ENCODE peak calls at places on chromosomes 1 and 21, in nine cellular contexts. K is fibroblast of lung, B is hepatocyte, Z is GM23338, J is uterus, Q is heart left ventricle, E is tibial nerve, C is esophagus squamous epithelium, G is Caco-2. S is an unnamed sample.

GRCh38 chr21:43591468-43592050 is 67.7 kb downstream of the HSF2BP start:
- DNase-seq in K (peak; percentile 50), B (no peak), Z (no peak), J (no peak), Q (no peak), E (no peak), C (no peak), G (no peak), S (no peak)

GRCh38 chr1:159790237-159790917 is 9.6 kb downstream of the DUSP23 start:
- DNase-seq in K (peak; percentile 27), B (peak; percentile 47), Z (peak; percentile 81), J (no peak), Q (no peak), E (no peak), C (no peak), G (peak; percentile 58), S (peak; percentile 26)

GRCh38 chr1:41768538-41768937 is 150.2 kb downstream of the HIVEP3 start:
- DNase-seq in K (no peak), B (no peak), Z (no peak), J (no peak), Q (no peak), E (no peak), C (no peak), G (no peak), S (no peak)

GRCh38 chr1:246680696-246681127 is 43.5 kb upstream of the SCCPDH start:
- DNase-seq in K (no peak), B (no peak), Z (no peak), J (no peak), Q (no peak), E (no peak), C (no peak), G (no peak), S (peak; percentile 89)

GRCh38 chr1:179234863-179235262 is 5.4 kb upstream of the ABL2 start:
- DNase-seq in K (no peak), B (no peak), Z (no peak), J (no peak), Q (no peak), E (no peak), C (no peak), G (no peak), S (no peak)

GRCh38 chr1:60697204-60697994 is 385.0 kb upstream of the NFIA start:
- DNase-seq in K (peak; percentile 3), B (no peak), Z (no peak), J (no peak), Q (no peak), E (no peak), C (no peak), G (no peak), S (peak; percentile 12)

GRCh38 chr1:32521165-32521564 is 18.1 kb upstream of the ZBTB8A start:
- DNase-seq in K (no peak), B (no peak), Z (peak; percentile 38), J (no peak), Q (no peak), E (no peak), C (no peak), G (no peak), S (peak; percentile 17)

GRCh38 chr21:45641480-45642035 is 2.0 kb upstream of the PCBP3 start:
- DNase-seq in K (no peak), B (no peak), Z (peak; percentile 29), J (no peak), Q (no peak), E (no peak), C (no peak), G (no peak), S (no peak)

GRCh38 chr1:29736582-29737188 is 500.4 kb downstream of the PTPRU start:
- DNase-seq in K (peak; percentile 65), B (peak; percentile 85), Z (peak; percentile 89), J (no peak), Q (no peak), E (peak; percentile 48), C (no peak), G (peak; percentile 36), S (peak; percentile 79)

GRCh38 chr1:15618685-15619525 is 1.6 kb downstream of the DDI2 start:
- DNase-seq in K (peak; percentile 94), B (peak; percentile 64), Z (no peak), J (no peak), Q (no peak), E (peak; percentile 34), C (no peak), G (peak; percentile 68), S (no peak)

GRCh38 chr1:15617874-15618684 is 821 bp downstream of the DDI2 start:
- DNase-seq in K (no peak), B (peak; percentile 56), Z (peak; percentile 57), J (no peak), Q (peak; percentile 48), E (peak; percentile 10), C (no peak), G (peak; percentile 39), S (peak; percentile 58)

GRCh38 chr1:15620890-15621682 is 3.8 kb downstream of the DDI2 start:
- DNase-seq in K (no peak), B (no peak), Z (no peak), J (no peak), Q (no peak), E (no peak), C (no peak), G (no peak), S (no peak)

GRCh38 chr1:15621975-15622374 is 4.7 kb downstream of the DDI2 start:
- DNase-seq in K (peak; percentile 63), B (no peak), Z (no peak), J (no peak), Q (no peak), E (no peak), C (no peak), G (no peak), S (no peak)

GRCh38 chr1:15620155-15620545 is 2.9 kb downstream of the DDI2 start:
- DNase-seq in K (no peak), B (no peak), Z (no peak), J (no peak), Q (no peak), E (no peak), C (no peak), G (no peak), S (no peak)
- H3K4me3 ChIP-seq in K (peak overlapping the region; percentile 6), B (no peak overlapping the region), Z (no peak overlapping the region), J (no peak overlapping the region), Q (no peak overlapping the region), E (no peak overlapping the region), C (peak overlapping the region; percentile 95), G (no peak overlapping the region), S (no peak overlapping the region)

GRCh38 chr1:118992868-118993711 is 4.9 kb upstream of the TBX15 start:
- DNase-seq in K (no peak), B (no peak), Z (peak; percentile 66), J (no peak), Q (no peak), E (no peak), C (no peak), G (no peak), S (no peak)
- H3K27me3 ChIP-seq in K (peaks cover 71% of the 10 kb centered on the region), B (peaks cover 90% of the 10 kb centered on the region), Z (peaks cover 100% of the 10 kb centered on the region), J (peaks cover 79% of the 10 kb centered on the region), Q (peaks cover 94% of the 10 kb centered on the region), E (no peaks in the 10 kb centered on the region), C (peaks cover 64% of the 10 kb centered on the region), G (no peaks in the 10 kb centered on the region), S (no peaks in the 10 kb centered on the region)

GRCh38 chr1:175198332-175198731 is 5.8 kb upstream of the KIAA0040 start:
- DNase-seq in K (no peak), B (no peak), Z (no peak), J (no peak), Q (no peak), E (no peak), C (no peak), G (no peak), S (no peak)
- H3K4me1 ChIP-seq in K (peaks cover 4% of the 10 kb centered on the region), B (peaks cover 19% of the 10 kb centered on the region), Z (peaks cover 3% of the 10 kb centered on the region), J (no peaks in the 10 kb centered on the region), Q (peaks cover 33% of the 10 kb centered on the region), E (peaks cover 3% of the 10 kb centered on the region), C (peaks cover 70% of the 10 kb centered on the region), G (no peaks in the 10 kb centered on the region), S (peaks cover 16% of the 10 kb centered on the region)

GRCh38 chr1:57922130-57922529 is 498.3 kb upstream of the DAB1 start:
- DNase-seq in K (no peak), B (no peak), Z (no peak), J (no peak), Q (no peak), E (no peak), C (no peak), G (no peak), S (no peak)

GRCh38 chr1:57927003-57927402 is 503.1 kb upstream of the DAB1 start:
- DNase-seq in K (no peak), B (no peak), Z (no peak), J (no peak), Q (no peak), E (no peak), C (no peak), G (no peak), S (no peak)

DNA sequence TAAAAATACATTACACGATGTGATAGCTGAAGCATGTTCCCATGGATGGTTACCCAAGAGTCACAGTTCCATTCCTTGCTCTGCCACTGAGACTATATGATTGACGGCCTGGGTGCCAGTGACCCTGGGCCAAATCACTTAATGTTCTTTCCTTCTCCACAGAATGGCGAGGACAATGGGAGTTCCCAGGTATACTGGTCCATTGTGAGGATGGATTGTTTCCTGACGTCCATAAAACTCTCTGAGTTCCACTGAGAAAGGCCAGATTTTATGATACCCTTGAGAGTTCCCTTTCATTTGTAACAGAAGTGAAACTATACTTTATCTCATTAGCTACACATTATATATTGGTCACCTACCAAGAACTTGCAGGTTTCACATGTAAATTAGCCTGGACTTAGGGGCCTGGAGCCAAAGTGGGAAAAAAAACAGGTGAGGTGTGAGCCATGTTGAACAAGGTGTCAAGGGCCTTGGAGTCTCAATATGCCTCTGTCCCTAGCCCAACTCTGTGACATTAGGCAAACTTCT is 502.2 kb upstream of the DAB1 start:
- DNase-seq in K (no peak), B (no peak), Z (no peak), J (no peak), Q (no peak), E (no peak), C (no peak), G (no peak), S (no peak)
- H3K4me3 ChIP-seq in K (no peak overlapping the region), B (no peak overlapping the region), Z (no peak overlapping the region), J (no peak overlapping the region), Q (no peak overlapping the region), E (no peak overlapping the region), C (no peak overlapping the region), G (no peak overlapping the region), S (no peak overlapping the region)

DNA sequence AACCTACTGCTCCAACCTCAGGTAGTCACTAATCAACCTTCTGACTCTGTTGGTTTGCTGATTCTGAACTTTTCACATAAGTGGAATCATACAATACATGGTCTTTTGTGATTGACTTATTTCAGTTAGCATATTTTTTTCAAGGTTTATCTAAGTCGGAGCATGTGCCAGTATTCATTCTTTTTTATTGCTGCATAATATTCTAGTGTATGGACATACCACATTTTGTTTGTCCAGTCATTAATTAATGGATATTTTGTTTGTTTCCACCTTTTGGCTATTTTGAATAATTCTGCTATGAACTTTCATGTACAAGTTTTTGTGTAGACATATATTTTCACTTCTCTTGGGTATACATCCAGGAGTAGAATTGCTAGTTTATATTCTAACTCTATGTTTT is 53.0 kb upstream of the LRRN2 start:
- DNase-seq in K (no peak), B (no peak), Z (no peak), J (no peak), Q (no peak), E (no peak), C (no peak), G (no peak), S (no peak)
- H3K27me3 ChIP-seq in K (peaks cover 14% of the 10 kb centered on the region), B (peaks cover 7% of the 10 kb centered on the region), Z (no peaks in the 10 kb centered on the region), J (no peaks in the 10 kb centered on the region), Q (peaks cover 14% of the 10 kb centered on the region), E (no peaks in the 10 kb centered on the region), C (no peaks in the 10 kb centered on the region), G (no peaks in the 10 kb centered on the region), S (peaks cover 7% of the 10 kb centered on the region)

GRCh38 chr1:59595774-59596173 is 219.0 kb upstream of the HOOK1 start:
- DNase-seq in K (peak; percentile 63), B (no peak), Z (no peak), J (no peak), Q (no peak), E (no peak), C (no peak), G (no peak), S (peak; percentile 42)
- H3K4me1 ChIP-seq in K (peaks cover 6% of the 10 kb centered on the region), B (peaks cover 41% of the 10 kb centered on the region), Z (peaks cover 15% of the 10 kb centered on the region), J (no peaks in the 10 kb centered on the region), Q (peaks cover 10% of the 10 kb centered on the region), E (peaks cover 5% of the 10 kb centered on the region), C (peaks cover 40% of the 10 kb centered on the region), G (peaks cover 9% of the 10 kb centered on the region), S (peaks cover 60% of the 10 kb centered on the region)